ENCODE peak calls at places on chromosomes 1 and 21, in seven cellular contexts. Y is cardiac fibroblast, U is AG10803, V is foreskin keratinocyte, T is right atrium auricular region, B is type B pancreatic cell, F is stomach. R is an unnamed sample.
A peak's percentile ranks its signal among the peaks of the same experiment; 100 is the strongest.

GRCh38 chr1:177135250-177135649 is 29.3 kb downstream of the ASTN1 start:
- DNase-seq in Y (no peak), T (no peak), B (no peak), V (no peak), U (no peak), F (no peak), R (no peak)

GRCh38 chr1:77605246-77606026 is 77.0 kb downstream of the ZZZ3 start:
- DNase-seq in B (no peak), V (peak; percentile 19), T (no peak), F (peak; percentile 72), Y (peak; percentile 39), U (peak; percentile 56), R (no peak)

GRCh38 chr1:6638226-6638625 is 13.6 kb downstream of the THAP3 start:
- DNase-seq in Y (peak; percentile 47), T (peak; percentile 94), U (peak; percentile 70), F (no peak), B (no peak), V (no peak), R (no peak)

GRCh38 chr1:158996998-158997397 is 12.7 kb upstream of the IFI16 start:
- DNase-seq in T (no peak), U (no peak), V (no peak), F (no peak), Y (no peak), B (no peak), R (no peak)

GRCh38 chr1:59475737-59476136 is 178.8 kb downstream of the FGGY start:
- DNase-seq in V (no peak), F (no peak), Y (no peak), B (no peak), U (no peak), T (no peak), R (no peak)

GRCh38 chr1:113534130-113534817 is 144.0 kb downstream of the MAGI3 start:
- DNase-seq in U (peak; percentile 84), T (no peak), B (no peak), F (no peak), Y (peak; percentile 64), V (peak; percentile 62), R (no peak)

GRCh38 chr1:30313584-30313983 is 409.8 kb downstream of the MATN1 start:
- DNase-seq in B (peak; percentile 51), F (peak; percentile 16), Y (no peak), T (peak; percentile 18), U (no peak), V (no peak), R (peak; percentile 6)

GRCh38 chr1:192904438-192904895 is 95.6 kb downstream of the RGS2 start:
- DNase-seq in B (no peak), Y (peak; percentile 97), U (peak; percentile 68), T (peak; percentile 69), F (no peak), V (peak; percentile 77), R (no peak)

GRCh38 chr1:109248797-109249629 is at the start of gene CELSR2:
- DNase-seq in T (no peak), U (peak; percentile 43), Y (peak; percentile 54), F (peak; percentile 75), B (no peak), V (no peak), R (peak; percentile 58)

GRCh38 chr1:27659497-27660299 is 12.3 kb downstream of the IFI6 start:
- DNase-seq in Y (peak; percentile 83), F (peak; percentile 94), B (peak; percentile 89), V (no peak), U (peak; percentile 81), T (peak; percentile 94), R (peak; percentile 89)

GRCh38 chr1:77686784-77687518 is 4.5 kb upstream of the ZZZ3 start:
- DNase-seq in U (no peak), B (no peak), Y (no peak), T (no peak), V (no peak), F (no peak), R (no peak)

GRCh38 chr1:33726274-33726804 is 137.5 kb upstream of the HMGB4 start:
- DNase-seq in T (no peak), U (no peak), B (no peak), Y (no peak), F (no peak), V (no peak), R (no peak)

GRCh38 chr1:52727114-52727586 is 897 bp downstream of the ZYG11B start:
- DNase-seq in T (no peak), V (no peak), F (no peak), B (no peak), U (no peak), Y (peak; percentile 20), R (no peak)

GRCh38 chr1:17873007-17873675 is 118.0 kb downstream of the ACTL8 start:
- DNase-seq in U (no peak), Y (no peak), B (no peak), V (no peak), F (no peak), T (no peak), R (no peak)

GRCh38 chr1:89644119-89644814 is 11.3 kb downstream of the LRRC8C start:
- DNase-seq in Y (no peak), F (no peak), B (no peak), V (no peak), U (no peak), T (no peak), R (no peak)

GRCh38 chr1:17161137-17161700 is 42.0 kb upstream of the PADI2 start:
- DNase-seq in F (no peak), T (no peak), B (peak; percentile 50), V (no peak), Y (peak; percentile 41), U (no peak), R (no peak)

GRCh38 chr1:190328361-190328760 is 149.3 kb downstream of the BRINP3 start:
- DNase-seq in B (no peak), V (no peak), F (no peak), Y (no peak), T (no peak), U (no peak), R (no peak)

DNA sequence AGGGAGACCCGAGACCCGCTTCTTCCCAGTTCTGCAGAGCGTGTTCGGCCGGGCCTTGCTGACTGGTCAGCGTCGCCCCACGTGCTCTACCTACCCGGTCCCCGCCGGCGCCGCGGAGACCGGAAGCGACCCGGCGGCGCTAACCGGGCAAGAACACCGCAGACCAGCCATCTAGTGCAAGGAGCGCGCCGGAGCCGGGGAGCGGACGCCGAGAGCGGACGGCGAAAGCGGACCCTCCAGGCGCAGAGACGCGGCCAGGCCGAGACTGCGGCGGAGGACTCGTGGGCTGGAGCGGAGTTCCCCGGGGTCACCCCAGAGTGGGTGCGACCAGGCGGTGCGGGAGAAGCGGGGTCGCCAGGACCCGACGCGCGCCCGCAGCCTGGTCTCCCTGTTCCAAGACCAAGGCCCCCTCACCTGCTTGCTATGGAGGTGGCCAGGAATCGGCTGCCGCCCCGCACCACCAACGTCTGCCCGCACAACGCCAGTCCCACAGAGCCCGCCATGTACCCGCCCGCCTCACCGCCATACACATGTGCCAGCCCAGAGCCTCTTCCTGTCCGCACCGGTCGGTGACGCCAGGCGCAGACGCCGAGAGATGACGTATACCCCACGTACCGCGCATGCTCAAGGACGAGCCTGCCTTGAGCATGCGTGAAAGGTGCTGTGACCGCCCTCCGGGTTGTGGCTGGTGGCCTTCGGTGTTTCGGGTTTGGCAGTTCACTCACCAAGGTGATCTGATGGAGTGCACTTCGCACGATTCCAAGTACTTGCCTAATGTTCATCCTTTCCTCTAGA is at the start of gene WDR4:
- DNase-seq in U (peak; percentile 95), T (peak; percentile 98), F (peak; percentile 98), Y (peak; percentile 98), B (peak; percentile 99), V (peak; percentile 88), R (peak; percentile 100)
- TF ChIP-seq CTCF in U (no peak), T (no peak), F (no peak), Y (no peak), B (no peak), V (no peak), R (no peak)

GRCh38 chr21:28018741-28019669 is 973.7 kb downstream of the LTN1 start:
- DNase-seq in F (no peak), U (no peak), V (no peak), T (no peak), Y (peak; percentile 22), B (no peak), R (no peak)
- TF ChIP-seq CTCF in F (no peak), U (no peak), V (no peak), T (no peak), Y (peak; percentile 14), B (no peak), R (no peak)

GRCh38 chr1:63276625-63277024 is 45.7 kb upstream of the FOXD3 start:
- DNase-seq in Y (no peak), T (no peak), V (no peak), U (no peak), F (no peak), B (no peak), R (no peak)
- TF ChIP-seq CTCF in Y (no peak), T (no peak), V (no peak), U (no peak), F (no peak), B (no peak), R (no peak)

DNA sequence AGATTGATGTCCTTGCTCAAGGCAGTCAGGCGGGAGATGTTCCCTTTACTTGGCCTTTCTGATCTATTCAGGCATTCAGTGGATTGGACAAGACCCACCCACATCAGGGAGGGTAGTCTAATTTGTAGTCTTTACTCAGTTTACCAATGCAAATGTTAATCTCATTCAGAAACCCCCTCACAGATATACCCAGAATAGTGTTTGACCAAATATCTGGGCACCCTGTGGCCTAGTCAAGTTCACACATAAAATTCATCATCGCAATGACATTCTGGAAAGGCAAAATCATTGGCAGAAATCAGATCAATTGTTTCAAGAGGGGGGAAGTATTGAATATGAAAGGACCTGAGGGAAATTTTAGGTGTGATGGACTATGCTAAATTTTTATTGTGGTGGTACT is 12.5 kb upstream of the SFT2D2 start:
- DNase-seq in B (no peak), U (no peak), T (no peak), Y (no peak), V (no peak), F (no peak), R (no peak)
- TF ChIP-seq CTCF in B (no peak), U (no peak), T (no peak), Y (no peak), V (no peak), F (no peak), R (no peak)